ENCODE peak calls at places on chromosome 18, in five cellular contexts. Y, I, Z, O and L are unnamed samples.

GRCh38 chr18:41989508-41989907 is 34.5 kb downstream of the PIK3C3 start:
- DNase-seq in Y (no peak), I (no peak), Z (no peak), O (no peak), L (no peak)

GRCh38 chr18:9333441-9334350 is 877 bp upstream of the TWSG1 start:
- DNase-seq in Y (no peak), I (no peak), Z (peak; percentile 7), O (no peak), L (peak; percentile 51)

GRCh38 chr18:54392621-54393023 is 34.9 kb downstream of the C18orf54 start:
- DNase-seq in Y (no peak), I (peak; percentile 54), Z (no peak), O (no peak), L (no peak)

GRCh38 chr18:70195852-70196434 is 9.5 kb downstream of the RTTN start:
- DNase-seq in Y (peak; percentile 52), I (peak; percentile 41), Z (peak; percentile 9), O (no peak), L (no peak)

GRCh38 chr18:78948221-78948620 is 31.4 kb upstream of the SALL3 start:
- DNase-seq in Y (no peak), I (no peak), Z (no peak), O (no peak), L (no peak)

GRCh38 chr18:76234559-76234958 is 260.5 kb downstream of the ZNF516 start:
- DNase-seq in Y (no peak), I (peak; percentile 10), Z (no peak), O (no peak), L (no peak)

GRCh38 chr18:55833543-55833942 is 245.6 kb upstream of the TCF4 start:
- DNase-seq in Y (no peak), I (peak; percentile 99), Z (no peak), O (no peak), L (no peak)

GRCh38 chr18:79738565-79739439 is 58.9 kb upstream of the KCNG2 start:
- DNase-seq in Y (no peak), I (no peak), Z (peak; percentile 5), O (peak; percentile 61), L (no peak)

GRCh38 chr18:57311472-57311871 is 40.9 kb upstream of the ST8SIA3 start:
- DNase-seq in Y (no peak), I (no peak), Z (no peak), O (no peak), L (no peak)

GRCh38 chr18:55322176-55322735 is 265.7 kb downstream of the TCF4 start:
- DNase-seq in Y (peak; percentile 96), I (peak; percentile 95), Z (peak; percentile 75), O (peak; percentile 78), L (peak; percentile 90)

GRCh38 chr18:32919799-32920198 is 147.0 kb upstream of the KLHL14 start:
- DNase-seq in Y (no peak), I (peak; percentile 41), Z (peak; percentile 8), O (no peak), L (no peak)

GRCh38 chr18:79611040-79611681 is 68.4 kb upstream of the CTDP1 start:
- DNase-seq in Y (no peak), I (peak; percentile 93), Z (no peak), O (peak; percentile 50), L (peak; percentile 52)

GRCh38 chr18:20971886-20972267 is 139.7 kb downstream of the ROCK1 start:
- DNase-seq in Y (no peak), I (peak; percentile 16), Z (no peak), O (no peak), L (no peak)

GRCh38 chr18:62196978-62197377 is 9.9 kb downstream of the RELCH start:
- DNase-seq in Y (no peak), I (no peak), Z (no peak), O (no peak), L (no peak)

GRCh38 chr18:62198259-62198658 is 11.2 kb downstream of the RELCH start:
- DNase-seq in Y (no peak), I (no peak), Z (no peak), O (no peak), L (no peak)

GRCh38 chr18:62199629-62200028 is 12.6 kb downstream of the RELCH start:
- DNase-seq in Y (no peak), I (no peak), Z (no peak), O (no peak), L (no peak)

GRCh38 chr18:62200121-62200914 is 13.3 kb downstream of the RELCH start:
- DNase-seq in Y (no peak), I (peak; percentile 51), Z (no peak), O (no peak), L (no peak)

DNA sequence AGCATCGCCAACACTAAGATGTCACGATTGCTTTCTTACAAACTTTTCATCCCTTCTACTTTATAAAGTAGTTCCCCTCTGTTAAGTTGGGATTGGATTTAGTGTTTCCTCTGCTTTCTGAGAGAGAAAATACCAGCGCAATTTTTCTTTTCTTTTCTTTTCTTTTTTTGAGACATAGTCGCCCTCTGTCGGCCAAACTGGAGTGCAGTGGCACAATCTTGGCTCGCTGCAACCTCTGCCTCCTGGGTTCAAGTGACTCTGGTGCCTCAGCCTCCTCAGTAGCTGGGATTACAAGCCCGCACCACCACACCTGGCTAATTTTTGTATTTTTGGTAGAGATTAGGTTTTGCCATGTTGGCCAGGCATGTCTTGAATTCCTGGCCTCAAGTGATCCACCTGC is 9.0 kb downstream of the RELCH start:
- DNase-seq in Y (no peak), I (no peak), Z (no peak), O (no peak), L (no peak)
- TF ChIP-seq CTCF in Y (no peak), I (no peak), Z (no peak), O (no peak), L (no peak)

GRCh38 chr18:48679236-48679635 is 140.4 kb downstream of the CTIF start:
- DNase-seq in Y (no peak), I (no peak), Z (no peak), O (no peak), L (no peak)
- H3K4me1 ChIP-seq in Y (peaks cover 24% of the 10 kb centered on the region), I (peaks cover 9% of the 10 kb centered on the region), Z (peaks cover 4% of the 10 kb centered on the region), O (peaks cover 26% of the 10 kb centered on the region), L (peaks cover 35% of the 10 kb centered on the region)

GRCh38 chr18:48819781-48820482 is 130.8 kb downstream of the SMAD7 start:
- DNase-seq in Y (no peak), I (no peak), Z (peak; percentile 6), O (peak; percentile 41), L (no peak)

GRCh38 chr18:48818329-48819254 is 132.2 kb downstream of the SMAD7 start:
- DNase-seq in Y (no peak), I (no peak), Z (peak; percentile 7), O (peak; percentile 25), L (no peak)

GRCh38 chr18:48819276-48819675 is 131.5 kb downstream of the SMAD7 start:
- DNase-seq in Y (no peak), I (no peak), Z (peak; percentile 44), O (peak; percentile 56), L (no peak)

GRCh38 chr18:48820483-48821250 is 130.1 kb downstream of the SMAD7 start:
- DNase-seq in Y (no peak), I (no peak), Z (peak; percentile 5), O (peak; percentile 57), L (no peak)

DNA sequence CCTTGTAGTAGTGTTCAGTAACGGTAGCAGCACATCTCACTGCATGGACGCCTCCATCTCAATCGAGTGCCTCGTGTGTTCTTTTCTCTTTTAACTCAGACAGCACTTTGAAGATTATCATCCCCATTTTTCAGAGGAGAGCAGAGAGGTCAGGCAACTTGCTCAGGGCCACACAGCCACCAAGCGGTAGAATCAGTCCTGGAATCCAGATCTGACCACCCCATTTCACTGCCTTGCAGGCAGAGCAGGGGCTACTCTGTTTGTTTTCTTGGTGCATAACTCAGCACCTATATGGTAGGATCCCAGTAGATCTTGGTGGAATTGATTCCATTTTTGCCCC is 129.5 kb downstream of the SMAD7 start:
- DNase-seq in Y (no peak), I (no peak), Z (peak; percentile 3), O (no peak), L (no peak)
- H3K27ac ChIP-seq in Y (no peak overlapping the region), I (no peak overlapping the region), Z (no peak overlapping the region), O (no peak overlapping the region), L (no peak overlapping the region)

GRCh38 chr18:62091487-62092120 is 95.3 kb downstream of the PIGN start:
- DNase-seq in Y (no peak), I (no peak), Z (no peak), O (no peak), L (no peak)

GRCh38 chr18:62085766-62086165 is 101.1 kb downstream of the PIGN start:
- DNase-seq in Y (no peak), I (no peak), Z (no peak), O (no peak), L (no peak)

GRCh38 chr18:62088146-62088545 is 98.7 kb downstream of the PIGN start:
- DNase-seq in Y (no peak), I (peak; percentile 20), Z (no peak), O (no peak), L (no peak)

GRCh38 chr18:62089174-62089573 is 97.7 kb downstream of the PIGN start:
- DNase-seq in Y (no peak), I (no peak), Z (no peak), O (no peak), L (no peak)
- TF ChIP-seq CTCF in Y (no peak), I (no peak), Z (no peak), O (no peak), L (no peak)

GRCh38 chr18:74480149-74480651 is 16.0 kb upstream of the CNDP2 start:
- DNase-seq in Y (no peak), I (no peak), Z (no peak), O (no peak), L (no peak)

GRCh38 chr18:74477771-74478170 is 18.4 kb upstream of the CNDP2 start:
- DNase-seq in Y (no peak), I (peak; percentile 7), Z (no peak), O (no peak), L (no peak)

GRCh38 chr18:74478876-74479275 is 17.3 kb upstream of the CNDP2 start:
- DNase-seq in Y (no peak), I (no peak), Z (no peak), O (no peak), L (no peak)

GRCh38 chr18:74479486-74480148 is 16.5 kb upstream of the CNDP2 start:
- DNase-seq in Y (no peak), I (no peak), Z (no peak), O (no peak), L (no peak)

DNA sequence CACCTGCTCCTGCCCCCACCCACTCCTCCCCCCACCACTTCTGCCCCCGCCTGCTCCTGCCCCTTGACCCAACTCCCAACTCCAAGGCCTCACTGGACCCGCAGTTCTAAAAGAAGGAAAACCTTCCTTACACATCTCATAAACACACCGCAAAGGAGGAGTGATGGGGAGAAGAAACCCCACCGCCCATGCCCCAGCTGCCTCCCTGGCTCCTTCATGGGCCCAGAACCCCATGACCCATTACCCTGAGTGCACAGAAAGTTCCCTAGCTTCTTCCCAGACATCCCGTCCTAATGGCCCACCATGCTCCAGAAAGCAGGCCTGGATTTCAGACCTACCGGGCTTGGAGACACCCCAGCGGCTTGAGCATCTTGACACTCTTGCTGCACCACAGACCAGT is 17.8 kb upstream of the CNDP2 start:
- DNase-seq in Y (no peak), I (no peak), Z (no peak), O (no peak), L (no peak)
- H3K4me1 ChIP-seq in Y (no peaks in the 10 kb centered on the region), I (no peaks in the 10 kb centered on the region), Z (peaks cover 4% of the 10 kb centered on the region), O (no peaks in the 10 kb centered on the region), L (no peaks in the 10 kb centered on the region)

GRCh38 chr18:48408727-48409590 is at the start of gene ZBTB7C:
- DNase-seq in Y (peak; percentile 70), I (peak; percentile 24), Z (peak; percentile 28), O (peak; percentile 77), L (peak; percentile 54)
- H3K27ac ChIP-seq in Y (peak within 1 kb of the TSS; percentile 92), I (no peak within 1 kb of the TSS), Z (peak within 1 kb of the TSS; percentile 62), O (peak within 1 kb of the TSS; percentile 61), L (peak within 1 kb of the TSS; percentile 49)

GRCh38 chr18:46343940-46344372 is 239.8 kb downstream of the HAUS1 start:
- DNase-seq in Y (peak; percentile 30), I (no peak), Z (peak; percentile 38), O (peak; percentile 65), L (peak; percentile 33)
- TF ChIP-seq CTCF in Y (no peak), I (no peak), Z (no peak), O (no peak), L (no peak)